ENCODE peak calls at places on chromosomes 16 and 17, in seven cellular contexts. P is dorsolateral prefrontal cortex; K is H1; G is testis; Z is fibroblast of the conjunctiva; D is stimulated activated CD8-positive, alpha-beta memory T cell treated with anti-CD3 and anti-CD28 coated beads, Interleukin-2, amount 100 ng/mL, for 1 hour; S is NCI-H1694. E is an unnamed sample.

GRCh38 chr16:878886-879285 is 78.4 kb upstream of the GNG13 start:
- DNase-seq in P (no peak), K (no peak), G (no peak), Z (no peak), D (no peak), S (no peak), E (no peak)

GRCh38 chr17:73933871-73934270 is 269.6 kb upstream of the RPL38 start:
- DNase-seq in P (no peak), K (no peak), G (no peak), Z (no peak), D (no peak), S (no peak), E (peak; percentile 7)

GRCh38 chr17:12050646-12051225 is 30.1 kb downstream of the MAP2K4 start:
- DNase-seq in P (no peak), K (no peak), G (no peak), Z (no peak), D (no peak), S (no peak), E (no peak)

GRCh38 chr16:55552621-55553020 is 13.9 kb upstream of the CAPNS2 start:
- DNase-seq in P (no peak), K (no peak), G (no peak), Z (no peak), D (no peak), S (no peak), E (peak; percentile 49)

GRCh38 chr16:87329436-87330256 is 12.5 kb upstream of the C16orf95 start:
- DNase-seq in P (no peak), K (no peak), G (no peak), Z (no peak), D (no peak), S (no peak), E (no peak)

GRCh38 chr16:3841729-3842508 is 38.6 kb downstream of the CREBBP start:
- DNase-seq in P (no peak), K (no peak), G (no peak), Z (no peak), D (no peak), S (no peak), E (no peak)

GRCh38 chr17:9676084-9676483 is 30.8 kb downstream of the USP43 start:
- DNase-seq in P (no peak), K (no peak), G (peak; percentile 17), Z (no peak), D (no peak), S (no peak), E (no peak)

GRCh38 chr16:58814348-58814801 is 80.3 kb upstream of the GOT2 start:
- DNase-seq in P (peak; percentile 30), K (peak; percentile 13), G (peak; percentile 56), Z (peak; percentile 14), D (no peak), S (no peak), E (peak; percentile 46)

GRCh38 chr16:1159973-1160772 is 7.3 kb downstream of the CACNA1H start:
- DNase-seq in P (peak; percentile 29), K (no peak), G (peak; percentile 78), Z (no peak), D (no peak), S (no peak), E (no peak)

GRCh38 chr17:62111562-62112180 is 46.6 kb upstream of the MED13 start:
- DNase-seq in P (no peak), K (no peak), G (no peak), Z (no peak), D (no peak), S (no peak), E (peak; percentile 39)

GRCh38 chr17:13525876-13526275 is 75.9 kb downstream of the HS3ST3A1 start:
- DNase-seq in P (no peak), K (no peak), G (no peak), Z (no peak), D (no peak), S (no peak), E (no peak)

GRCh38 chr16:88374736-88375135 is 8.0 kb upstream of the ZNF469 start:
- DNase-seq in P (no peak), K (no peak), G (no peak), Z (no peak), D (no peak), S (no peak), E (no peak)

GRCh38 chr16:74721716-74722115 is 21.1 kb upstream of the MLKL start:
- DNase-seq in P (no peak), K (no peak), G (no peak), Z (no peak), D (no peak), S (no peak), E (no peak)

GRCh38 chr17:789160-789840 is 7.1 kb downstream of the MRM3 start:
- DNase-seq in P (no peak), K (no peak), G (no peak), Z (no peak), D (no peak), S (no peak), E (no peak)

GRCh38 chr17:75596320-75597087 is 8.9 kb downstream of the MYO15B start:
- DNase-seq in P (no peak), K (no peak), G (no peak), Z (no peak), D (no peak), S (no peak), E (no peak)

GRCh38 chr17:76725580-76726230 is 701 bp downstream of the JMJD6 start:
- DNase-seq in P (no peak), K (no peak), G (peak; percentile 87), Z (no peak), D (peak; percentile 58), S (no peak), E (no peak)

GRCh38 chr16:85686912-85687591 is 1.7 kb downstream of the GINS2 start:
- DNase-seq in P (no peak), K (no peak), G (no peak), Z (no peak), D (no peak), S (no peak), E (no peak)

GRCh38 chr17:62017912-62018311 is 47.2 kb downstream of the MED13 start:
- DNase-seq in P (no peak), K (no peak), G (no peak), Z (no peak), D (no peak), S (no peak), E (no peak)

GRCh38 chr17:73397856-73398540 is 86.2 kb upstream of the CDC42EP4 start:
- DNase-seq in P (no peak), K (no peak), G (no peak), Z (no peak), D (no peak), S (no peak), E (no peak)

GRCh38 chr17:7238418-7239090 is 703 bp downstream of the PHF23 start:
- DNase-seq in P (no peak), K (no peak), G (no peak), Z (no peak), D (no peak), S (no peak), E (no peak)

GRCh38 chr17:78628547-78629435 is 51.6 kb upstream of the DNAH17 start:
- DNase-seq in P (no peak), K (no peak), G (no peak), Z (no peak), D (no peak), S (no peak), E (no peak)

GRCh38 chr17:80781851-80782277 is 209.8 kb upstream of the CHMP6 start:
- DNase-seq in P (no peak), K (no peak), G (no peak), Z (no peak), D (no peak), S (no peak), E (no peak)

GRCh38 chr17:29929544-29930398 is at the start of gene SSH2:
- DNase-seq in P (peak; percentile 86), K (no peak), G (peak; percentile 90), Z (peak; percentile 61), D (peak; percentile 80), S (peak; percentile 80), E (peak; percentile 66)

GRCh38 chr16:89964201-89964600 is 15.6 kb downstream of the DEF8 start:
- DNase-seq in P (no peak), K (no peak), G (no peak), Z (no peak), D (no peak), S (no peak), E (no peak)

E was measured in foreskin melanocyte.